ENCODE peak calls at places on chromosomes 6 and 20, in six cellular contexts. K is SK-N-SH, F is A549, U is IMR-90, W is HepG2, G is K562. I is an unnamed sample.

GRCh38 chr20:6053776-6054688 is at the start of gene LRRN4:
- DNase-seq in W (peak), G (no peak), U (peak), F (no peak), K (no peak), I (no peak)

GRCh38 chr6:96554559-96554958 is 8.4 kb upstream of the FHL5 start:
- DNase-seq in U (no peak), W (no peak), K (no peak), G (no peak), F (no peak), I (no peak)

GRCh38 chr6:101650402-101651100 is 257.0 kb downstream of the GRIK2 start:
- DNase-seq in W (no peak), U (no peak), K (no peak), G (no peak), F (no peak), I (no peak)

GRCh38 chr6:39956951-39957350 is 22.7 kb upstream of the MOCS1 start:
- DNase-seq in W (no peak), F (no peak), K (no peak), U (peak), G (no peak), I (no peak)

GRCh38 chr6:111846511-111847409 is 26.5 kb downstream of the FYN start:
- DNase-seq in W (no peak), U (no peak), K (no peak), F (no peak), G (no peak), I (no peak)

GRCh38 chr6:105077592-105078463 is 102.0 kb downstream of the POPDC3 start:
- DNase-seq in W (peak), U (peak), K (peak), G (peak), F (peak), I (no peak)

GRCh38 chr6:145789443-145789842 is 25.2 kb downstream of the FBXO30 start:
- DNase-seq in U (peak), K (no peak), F (no peak), G (no peak), W (no peak), I (no peak)

GRCh38 chr6:14254505-14254904 is 136.9 kb downstream of the CD83 start:
- DNase-seq in G (no peak), K (no peak), U (no peak), F (no peak), W (no peak), I (peak)

GRCh38 chr20:44217342-44218092 is 6.9 kb upstream of the OSER1 start:
- DNase-seq in K (peak), U (peak), F (peak), G (peak), W (peak), I (no peak)

GRCh38 chr6:105179244-105180065 is at the start of gene POPDC3:
- DNase-seq in G (no peak), U (peak), F (peak), W (no peak), K (peak), I (no peak)

GRCh38 chr20:58855506-58856314 is 3.2 kb downstream of the GNAS start:
- DNase-seq in U (no peak), W (no peak), F (no peak), K (no peak), G (no peak), I (no peak)

GRCh38 chr20:326645-327031 is 1.3 kb downstream of the SOX12 start:
- DNase-seq in G (no peak), U (no peak), F (peak), W (no peak), K (no peak), I (no peak)

GRCh38 chr6:34792605-34793500 is 970 bp downstream of the BLTP3A start:
- DNase-seq in K (peak), U (peak), F (peak), G (peak), W (peak), I (no peak)

GRCh38 chr6:84764332-84765049 is at the start of gene TBX18:
- DNase-seq in K (peak), F (peak), G (peak), W (peak), U (peak), I (no peak)

GRCh38 chr6:148972481-148972880 is 225.7 kb downstream of the UST start:
- DNase-seq in W (peak), G (peak), F (peak), K (no peak), U (no peak), I (no peak)

GRCh38 chr6:36698196-36698595 is 570 bp downstream of the RAB44 start:
- DNase-seq in G (no peak), W (no peak), F (no peak), U (no peak), K (no peak), I (no peak)

GRCh38 chr20:31587545-31588389 is 17.3 kb upstream of the ID1 start:
- DNase-seq in K (peak), U (no peak), G (peak), W (no peak), F (no peak), I (no peak)

GRCh38 chr6:5979650-5980427 is 26.9 kb downstream of the NRN1 start:
- DNase-seq in F (no peak), G (no peak), U (peak), K (no peak), W (no peak), I (no peak)

GRCh38 chr20:5863040-5863811 is 87.1 kb downstream of the TRMT6 start:
- DNase-seq in U (peak), F (no peak), K (no peak), G (no peak), W (no peak), I (no peak)

GRCh38 chr20:40668449-40669228 is 20.4 kb downstream of the MAFB start:
- DNase-seq in W (peak), G (no peak), U (no peak), K (peak), F (no peak), I (no peak)
- TF ChIP-seq SMC3 in W (no peak), G (no peak), U (no peak), K (no peak), F (no peak), I (no peak)

DNA sequence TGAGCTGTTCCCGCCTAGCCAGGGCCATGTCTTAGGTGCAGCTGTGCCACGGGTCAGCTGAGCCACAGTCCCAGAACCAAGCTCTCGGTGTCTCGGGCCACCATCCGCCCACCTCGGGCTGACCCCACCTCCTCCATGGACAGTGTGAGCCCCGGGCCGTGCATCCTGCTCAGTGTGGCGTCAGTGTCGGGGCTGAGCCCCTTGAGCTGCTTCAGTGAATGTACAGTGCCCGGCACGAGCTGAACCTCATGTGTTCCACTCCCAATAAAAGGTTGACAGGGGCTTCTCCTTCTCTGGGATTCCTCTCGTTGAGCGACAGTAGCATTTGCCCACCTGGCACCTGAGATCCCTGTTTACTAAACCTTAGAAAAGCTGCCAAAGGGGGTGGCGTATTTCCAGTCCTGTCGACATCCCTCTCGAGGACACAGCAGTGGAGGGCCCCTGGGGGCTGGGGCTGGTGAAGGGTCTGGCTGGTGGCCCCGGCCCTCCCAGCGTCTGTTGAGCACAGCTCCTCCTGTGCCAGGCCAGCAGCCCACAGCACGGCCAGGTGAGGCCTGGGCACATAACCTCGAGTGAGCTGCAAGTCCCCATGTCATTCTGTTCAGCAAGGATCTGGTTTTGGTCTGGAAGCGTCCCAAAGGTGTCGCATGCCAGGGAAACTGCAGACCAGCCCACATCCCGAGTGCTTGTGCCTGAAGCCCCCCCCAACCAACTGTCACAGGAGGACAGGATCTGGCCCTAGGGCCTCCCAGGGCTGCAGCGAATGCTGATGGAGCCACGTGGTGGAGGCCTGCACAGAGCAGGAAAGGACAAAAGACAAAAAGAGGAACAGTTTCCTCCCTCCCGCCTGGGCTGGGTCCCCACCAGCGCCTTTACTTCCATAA is 21.2 kb upstream of the PYGB start:
- DNase-seq in U (no peak), F (no peak), G (no peak), W (no peak), K (peak), I (no peak)
- TF ChIP-seq SMC3 in U (no peak), F (no peak), G (no peak), W (no peak), K (no peak), I (no peak)

GRCh38 chr6:125899726-125900182 is 56.8 kb upstream of the HINT3 start:
- DNase-seq in F (peak), G (no peak), K (no peak), U (no peak), W (peak), I (no peak)

GRCh38 chr6:125910518-125910917 is 46.1 kb upstream of the HINT3 start:
- DNase-seq in U (peak), G (no peak), F (no peak), W (no peak), K (no peak), I (peak)

GRCh38 chr6:125906158-125906998 is 50.2 kb upstream of the HINT3 start:
- DNase-seq in F (peak), U (peak), K (peak), G (peak), W (peak), I (no peak)

GRCh38 chr6:125904871-125905270 is 51.7 kb upstream of the HINT3 start:
- DNase-seq in K (no peak), W (no peak), U (peak), G (no peak), F (no peak), I (peak)
- TF ChIP-seq SMC3 in K (no peak), W (no peak), U (no peak), G (no peak), F (no peak), I (no peak)

GRCh38 chr6:3523288-3523670 is 66.4 kb upstream of the SLC22A23 start:
- DNase-seq in W (no peak), K (no peak), U (peak), G (no peak), F (no peak), I (no peak)
- TF ChIP-seq SMC3 in W (no peak), K (no peak), U (no peak), G (no peak), F (no peak), I (no peak)